ENCODE peak calls at places on chromosomes 7 and 10, in four cellular contexts. S, C, F and K are unnamed samples.

GRCh38 chr10:88557659-88558058 is 25.5 kb downstream of the RNLS start:
- DNase-seq in F (no peak), C (peak), S (no peak), K (no peak)

GRCh38 chr7:90180011-90180585 is 25.8 kb downstream of the STEAP1 start:
- DNase-seq in C (no peak), S (no peak), F (no peak), K (no peak)

GRCh38 chr7:41298343-41298875 is 404.5 kb downstream of the INHBA start:
- DNase-seq in S (no peak), F (no peak), C (no peak), K (no peak)

GRCh38 chr7:157089100-157089510 is 49.6 kb upstream of the UBE3C start:
- DNase-seq in C (no peak), S (no peak), F (no peak), K (no peak)

GRCh38 chr10:15136129-15136726 is 32.3 kb downstream of the NMT2 start:
- DNase-seq in F (no peak), S (no peak), C (no peak), K (no peak)

GRCh38 chr10:32155075-32155516 is 98.9 kb upstream of the KIF5B start:
- DNase-seq in C (no peak), S (no peak), F (no peak), K (no peak)

GRCh38 chr7:55496906-55497305 is 75.4 kb downstream of the VOPP1 start:
- DNase-seq in F (no peak), S (no peak), C (no peak), K (no peak)

GRCh38 chr7:33075818-33076483 is 13.4 kb upstream of the NT5C3A start:
- DNase-seq in F (no peak), C (no peak), S (no peak), K (no peak)

GRCh38 chr7:155785536-155785935 is 26.7 kb downstream of the SHH start:
- DNase-seq in C (no peak), S (no peak), F (no peak), K (no peak)

GRCh38 chr7:81066797-81067196 is 147.9 kb upstream of the SEMA3C start:
- DNase-seq in F (no peak), C (no peak), S (no peak), K (no peak)

GRCh38 chr7:730501-731439 is 3.7 kb upstream of the PRKAR1B start:
- DNase-seq in C (no peak), S (no peak), F (peak), K (no peak)

GRCh38 chr10:68105820-68106219 is 3.5 kb upstream of the MYPN start:
- DNase-seq in S (no peak), C (peak), F (no peak), K (no peak)

GRCh38 chr7:5470721-5471311 is 47.2 kb upstream of the TNRC18 start:
- DNase-seq in S (peak), F (no peak), C (no peak), K (no peak)

GRCh38 chr10:70477661-70478162 is 855 bp upstream of the PALD1 start:
- DNase-seq in S (peak), C (peak), F (no peak), K (no peak)

GRCh38 chr10:930415-931325 is 835 bp downstream of the LARP4B start:
- DNase-seq in C (peak), F (peak), S (peak), K (peak)

GRCh38 chr10:22476601-22477364 is 131.5 kb downstream of the SPAG6 start:
- DNase-seq in S (no peak), C (no peak), F (no peak), K (no peak)

GRCh38 chr10:69867699-69868558 is 66.2 kb downstream of the COL13A1 start:
- DNase-seq in C (no peak), S (peak), F (no peak), K (no peak)

GRCh38 chr7:30459591-30460245 is 18.9 kb downstream of the NOD1 start:
- DNase-seq in C (peak), S (no peak), F (no peak), K (no peak)

GRCh38 chr10:80519936-80520650 is 17.6 kb upstream of the SH2D4B start:
- DNase-seq in C (no peak), S (peak), F (no peak), K (no peak)

GRCh38 chr10:123380491-123381085 is 226.4 kb downstream of the BUB3 start:
- DNase-seq in F (no peak), C (peak), S (no peak), K (no peak)

GRCh38 chr10:118452098-118452497 is 110.0 kb upstream of the FAM204A start:
- DNase-seq in F (no peak), C (no peak), S (no peak), K (no peak)

GRCh38 chr7:140537750-140538482 is 58.6 kb upstream of the MKRN1 start:
- DNase-seq in F (no peak), S (peak), C (no peak), K (no peak)

GRCh38 chr10:112811741-112812551 is 138.1 kb upstream of the TCF7L2 start:
- DNase-seq in C (peak), S (peak), F (peak), K (no peak)

GRCh38 chr7:3280445-3280844 is 20.6 kb upstream of the SDK1 start:
- DNase-seq in C (no peak), F (no peak), S (no peak), K (no peak)

GRCh38 chr7:70710011-70710480 is 421.9 kb upstream of the GALNT17 start:
- DNase-seq in S (no peak), F (no peak), C (peak), K (peak)

GRCh38 chr7:21338728-21339164 is 89.1 kb upstream of the SP4 start:
- DNase-seq in C (no peak), F (no peak), S (no peak), K (no peak)

GRCh38 chr7:64882341-64883112 is 20.5 kb upstream of the ZNF273 start:
- DNase-seq in C (peak), F (peak), S (peak), K (peak)

GRCh38 chr7:155764432-155764798 is 47.8 kb downstream of the SHH start:
- DNase-seq in C (no peak), S (no peak), F (no peak), K (no peak)

DNA sequence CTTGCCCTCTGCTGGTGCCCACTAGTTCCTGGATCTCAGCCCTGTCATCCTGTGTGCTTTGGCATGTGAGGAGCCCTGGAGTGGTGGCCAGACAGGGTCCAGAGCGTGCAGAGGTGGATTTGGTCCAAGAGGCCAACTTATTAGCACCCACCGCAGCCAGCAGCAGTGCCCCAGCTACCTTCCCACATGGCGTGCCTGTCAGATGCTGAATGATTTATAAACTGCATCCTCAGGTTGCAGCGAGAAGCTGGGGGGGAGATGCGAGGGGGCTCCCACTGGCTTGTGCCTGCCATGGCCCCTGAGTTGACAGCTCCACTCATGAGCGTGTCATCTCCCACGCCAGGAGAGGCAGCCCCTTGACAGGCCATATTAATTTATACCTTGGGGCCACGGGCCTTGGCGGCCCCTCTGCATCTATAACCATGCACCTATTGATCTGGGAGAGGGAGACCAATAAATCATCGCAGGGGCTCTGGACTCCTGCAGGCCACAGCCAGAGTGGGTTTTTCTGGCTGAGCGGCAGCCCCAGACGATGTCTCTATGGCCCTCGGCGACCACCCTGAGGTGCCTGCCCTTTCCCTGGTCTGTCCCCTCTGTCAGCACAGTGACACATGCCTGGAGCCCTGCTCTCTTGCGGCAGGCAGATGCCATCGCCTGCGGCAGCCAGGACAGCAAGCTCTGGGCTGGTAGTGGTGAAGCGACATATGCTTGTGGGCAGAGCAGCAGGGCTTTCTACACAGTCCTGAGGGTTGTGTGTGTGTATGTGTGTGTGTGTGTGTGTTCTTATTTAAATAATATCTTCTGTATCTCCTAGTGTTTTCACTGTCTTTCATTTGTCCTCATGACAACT is 120.8 kb downstream of the CDH23 start:
- DNase-seq in C (no peak), S (no peak), F (no peak), K (no peak)
- TF ChIP-seq CTCF in C (no peak), S (no peak), F (no peak), K (no peak)

GRCh38 chr10:103833731-103834365 is 21.5 kb downstream of the SH3PXD2A start:
- DNase-seq in S (peak), C (no peak), F (peak), K (peak)

GRCh38 chr10:103834436-103835095 is 20.8 kb downstream of the SH3PXD2A start:
- DNase-seq in C (no peak), S (no peak), F (no peak), K (no peak)

GRCh38 chr10:103836776-103837344 is 18.5 kb downstream of the SH3PXD2A start:
- DNase-seq in C (no peak), S (no peak), F (no peak), K (no peak)

GRCh38 chr10:103836273-103836672 is 19.1 kb downstream of the SH3PXD2A start:
- DNase-seq in C (no peak), F (no peak), S (no peak), K (no peak)

DNA sequence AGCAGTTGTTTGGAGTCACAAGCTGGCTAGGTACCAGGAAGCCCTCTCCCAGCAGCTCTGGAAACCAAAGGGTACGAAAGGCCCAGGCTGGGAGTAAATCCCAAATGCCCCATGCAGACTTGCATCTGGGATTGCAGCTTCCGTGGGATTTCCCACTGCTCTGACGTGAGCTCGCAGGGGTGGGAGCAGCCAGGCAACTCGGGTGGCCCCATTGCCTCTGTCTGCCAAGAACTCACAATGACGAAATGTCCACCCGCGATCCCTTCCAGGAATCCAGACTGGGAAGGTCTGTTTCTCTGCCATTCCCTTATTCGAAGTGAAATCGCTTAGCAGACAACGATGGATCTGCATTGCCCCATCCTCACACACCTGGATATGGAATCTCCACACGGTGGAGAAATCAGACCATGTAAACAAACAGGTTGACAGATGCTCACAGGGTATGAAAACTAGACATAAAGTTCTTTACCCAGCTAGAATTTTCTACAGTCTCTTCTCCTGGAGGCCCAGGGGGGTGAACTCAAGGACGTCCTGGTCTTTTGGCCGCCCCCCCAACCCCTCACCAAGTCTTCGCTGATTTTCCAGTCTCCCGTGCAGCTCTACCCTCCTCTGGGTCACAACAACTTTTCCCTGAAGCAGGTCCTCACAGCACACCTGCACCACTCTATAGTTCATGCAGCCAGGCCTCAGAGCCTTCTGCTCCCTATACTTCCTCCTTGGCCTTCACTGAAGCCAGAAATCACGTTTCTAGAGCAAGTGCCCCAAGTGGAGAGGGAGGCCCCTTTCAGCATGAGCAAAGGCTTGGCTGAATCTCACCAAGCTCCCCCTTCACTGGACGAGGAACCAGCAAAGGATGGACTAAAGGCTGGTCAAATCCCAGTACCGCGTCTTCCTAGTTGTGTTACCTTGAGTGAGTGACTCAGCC is 20.0 kb downstream of the SH3PXD2A start:
- DNase-seq in C (no peak), S (peak), F (peak), K (peak)
- H3K27ac ChIP-seq in C (peak), S (peak), F (peak), K (peak)

GRCh38 chr7:46933596-46933995 is 648.3 kb downstream of the TNS3 start:
- DNase-seq in C (no peak), F (no peak), S (no peak), K (no peak)
- TF ChIP-seq CTCF in C (no peak), F (no peak), S (no peak), K (no peak)

GRCh38 chr10:58475322-58476277 is 37.1 kb upstream of the BICC1 start:
- DNase-seq in F (no peak), C (no peak), S (no peak), K (no peak)
- H3K27ac ChIP-seq in F (no peak), C (no peak), S (peak), K (no peak)

DNA sequence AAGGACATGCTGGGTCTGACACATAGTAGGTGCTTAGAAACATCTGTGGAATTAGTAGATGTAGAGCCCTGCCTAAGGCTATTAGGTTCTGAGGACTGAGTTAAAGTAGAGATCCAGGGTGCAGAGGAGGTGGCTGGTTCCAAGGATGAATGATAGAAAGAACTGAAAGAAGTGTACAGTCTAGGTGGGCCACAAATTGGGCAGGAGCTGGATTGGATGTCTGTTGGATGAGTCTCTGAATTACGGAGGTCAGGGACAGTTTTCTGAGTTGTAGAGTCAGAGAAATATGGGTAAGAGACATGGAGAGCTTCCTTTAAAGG is 2.0 kb upstream of the SAMD8 start:
- DNase-seq in C (no peak), S (no peak), F (no peak), K (no peak)
- TF ChIP-seq CTCF in C (no peak), S (no peak), F (no peak), K (no peak)